ENCODE peak calls at places on chromosomes 11 and 22, in five cellular contexts. One of them, this sample, is unnamed.

GRCh38 chr11:257766-258493 is 20.3 kb upstream of the NLRP6 start:
- DNase-seq in A549: no peak
- DNase-seq in right cardiac atrium: no peak
- DNase-seq in NB4: peak
- DNase-seq in cardiac fibroblast: no peak
- DNase-seq in this sample: no peak

GRCh38 chr22:17727244-17727892 is 46.9 kb downstream of the BID start:
- DNase-seq in A549: no peak
- DNase-seq in right cardiac atrium: no peak
- DNase-seq in NB4: no peak
- DNase-seq in cardiac fibroblast: no peak
- DNase-seq in this sample: no peak

GRCh38 chr22:45218974-45219373 is 21.7 kb downstream of the KIAA0930 start:
- DNase-seq in A549: no peak
- DNase-seq in right cardiac atrium: no peak
- DNase-seq in NB4: peak
- DNase-seq in cardiac fibroblast: no peak
- DNase-seq in this sample: no peak

GRCh38 chr11:2095542-2095941 is 43.6 kb downstream of the IGF2 start:
- DNase-seq in A549: no peak
- DNase-seq in right cardiac atrium: no peak
- DNase-seq in NB4: no peak
- DNase-seq in cardiac fibroblast: no peak
- DNase-seq in this sample: no peak

GRCh38 chr22:19875061-19875530 is 20.4 kb upstream of the GNB1L start:
- DNase-seq in A549: no peak
- DNase-seq in right cardiac atrium: peak
- DNase-seq in NB4: no peak
- DNase-seq in cardiac fibroblast: no peak
- DNase-seq in this sample: no peak

GRCh38 chr11:60937144-60937527 is 12.9 kb downstream of the TMEM132A start:
- DNase-seq in A549: no peak
- DNase-seq in right cardiac atrium: peak
- DNase-seq in NB4: no peak
- DNase-seq in cardiac fibroblast: no peak
- DNase-seq in this sample: no peak

GRCh38 chr22:27420817-27421361 is 380.7 kb downstream of the MN1 start:
- DNase-seq in A549: no peak
- DNase-seq in right cardiac atrium: peak
- DNase-seq in NB4: no peak
- DNase-seq in cardiac fibroblast: peak
- DNase-seq in this sample: peak

GRCh38 chr22:46139895-46140350 is 10.4 kb upstream of the PPARA start:
- DNase-seq in A549: no peak
- DNase-seq in right cardiac atrium: peak
- DNase-seq in NB4: no peak
- DNase-seq in cardiac fibroblast: no peak
- DNase-seq in this sample: no peak

GRCh38 chr11:66317766-66318575 is 1.1 kb upstream of the CD248 start:
- DNase-seq in A549: no peak
- DNase-seq in right cardiac atrium: peak
- DNase-seq in NB4: peak
- DNase-seq in cardiac fibroblast: peak
- DNase-seq in this sample: peak

GRCh38 chr11:29231991-29232390 is 784.8 kb downstream of the KCNA4 start:
- DNase-seq in A549: no peak
- DNase-seq in right cardiac atrium: no peak
- DNase-seq in NB4: no peak
- DNase-seq in cardiac fibroblast: peak
- DNase-seq in this sample: no peak

GRCh38 chr11:63761173-63761572 is 7.4 kb downstream of the ZFTA start:
- DNase-seq in A549: no peak
- DNase-seq in right cardiac atrium: no peak
- DNase-seq in NB4: no peak
- DNase-seq in cardiac fibroblast: no peak
- DNase-seq in this sample: no peak

GRCh38 chr11:68999093-68999747 is 13.8 kb downstream of the MRGPRF start:
- DNase-seq in A549: no peak
- DNase-seq in right cardiac atrium: no peak
- DNase-seq in NB4: no peak
- DNase-seq in cardiac fibroblast: no peak
- DNase-seq in this sample: no peak

GRCh38 chr11:10770626-10771254 is 19.7 kb downstream of the CTR9 start:
- DNase-seq in A549: peak
- DNase-seq in right cardiac atrium: peak
- DNase-seq in NB4: peak
- DNase-seq in cardiac fibroblast: peak
- DNase-seq in this sample: no peak

GRCh38 chr22:19292262-19293230 is 1.0 kb upstream of the CLTCL1 start:
- DNase-seq in A549: no peak
- DNase-seq in right cardiac atrium: peak
- DNase-seq in NB4: peak
- DNase-seq in cardiac fibroblast: peak
- DNase-seq in this sample: peak

DNA sequence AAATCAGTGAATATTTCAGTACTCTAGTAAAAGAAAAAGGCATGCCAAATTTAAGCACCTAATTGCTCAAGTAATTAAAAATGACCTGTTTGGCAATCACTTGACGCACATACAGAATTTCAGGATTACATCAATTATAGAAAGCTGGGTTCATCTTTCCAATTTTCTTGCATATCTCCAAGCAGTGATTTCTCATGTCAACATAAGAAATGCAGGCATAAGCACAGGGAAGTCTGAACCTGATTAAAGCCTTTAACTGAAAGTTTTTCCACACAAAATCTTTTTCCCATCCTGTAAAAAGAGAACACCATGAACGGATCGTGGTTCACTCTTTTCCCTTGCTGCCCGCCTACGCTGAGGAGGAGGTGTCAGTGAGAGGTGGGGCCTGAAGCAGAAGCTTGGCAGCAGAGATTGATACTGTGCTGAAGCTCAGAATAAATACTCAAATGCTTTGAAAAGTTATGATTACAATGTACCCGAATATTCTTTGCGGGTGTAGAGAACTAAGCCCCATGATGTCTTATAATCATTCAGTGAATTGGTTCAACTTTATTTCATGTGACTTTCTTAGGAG is 704.1 kb upstream of the CCDC90B start:
- DNase-seq in A549: no peak
- DNase-seq in right cardiac atrium: peak
- DNase-seq in NB4: no peak
- DNase-seq in cardiac fibroblast: no peak
- DNase-seq in this sample: no peak
- H3K4me3 ChIP-seq in A549: no peak
- H3K4me3 ChIP-seq in right cardiac atrium: no peak
- H3K4me3 ChIP-seq in NB4: no peak
- H3K4me3 ChIP-seq in cardiac fibroblast: no peak
- H3K4me3 ChIP-seq in this sample: no peak

GRCh38 chr11:12508151-12508740 is 130.9 kb downstream of the PARVA start:
- DNase-seq in A549: no peak
- DNase-seq in right cardiac atrium: peak
- DNase-seq in NB4: no peak
- DNase-seq in cardiac fibroblast: peak
- DNase-seq in this sample: no peak
- H3K4me3 ChIP-seq in A549: no peak
- H3K4me3 ChIP-seq in right cardiac atrium: no peak
- H3K4me3 ChIP-seq in NB4: no peak
- H3K4me3 ChIP-seq in cardiac fibroblast: no peak
- H3K4me3 ChIP-seq in this sample: no peak

DNA sequence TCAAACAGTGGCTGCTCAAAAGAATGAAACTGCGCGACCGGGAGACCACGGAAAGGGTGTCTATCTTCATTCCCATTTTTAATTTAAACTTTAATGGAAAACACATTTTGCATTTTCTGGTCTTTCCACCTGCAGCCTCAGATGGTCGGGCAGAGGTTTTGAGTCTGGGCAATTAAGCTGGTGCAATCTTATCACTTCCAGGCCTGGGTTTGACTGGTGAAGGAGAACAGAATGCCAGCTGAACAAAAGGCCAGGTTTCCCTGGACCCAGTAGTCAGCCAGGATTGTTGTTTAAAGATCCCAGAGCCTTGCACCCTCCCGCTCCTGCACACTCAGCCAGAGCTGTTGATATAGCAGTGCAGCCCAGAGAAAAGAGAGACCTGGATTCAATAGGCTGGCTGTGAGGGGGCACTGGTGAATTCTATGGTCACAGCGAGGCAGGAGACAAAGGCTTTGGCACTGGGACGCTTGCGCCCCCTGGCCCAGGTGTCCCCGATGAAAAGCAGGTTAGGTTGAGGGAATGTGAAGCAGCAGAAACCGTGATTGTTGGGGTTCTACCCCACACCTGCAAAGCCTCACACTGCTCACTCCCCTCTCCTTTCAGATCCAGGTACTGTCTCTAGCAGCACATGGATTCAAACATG is 83.6 kb downstream of the FLI1 start:
- DNase-seq in A549: no peak
- DNase-seq in right cardiac atrium: no peak
- DNase-seq in NB4: no peak
- DNase-seq in cardiac fibroblast: no peak
- DNase-seq in this sample: no peak
- H3K4me3 ChIP-seq in A549: no peak
- H3K4me3 ChIP-seq in right cardiac atrium: no peak
- H3K4me3 ChIP-seq in NB4: no peak
- H3K4me3 ChIP-seq in cardiac fibroblast: no peak
- H3K4me3 ChIP-seq in this sample: no peak

GRCh38 chr11:8267831-8268529 is 4.3 kb upstream of the LMO1 start:
- DNase-seq in A549: no peak
- DNase-seq in right cardiac atrium: no peak
- DNase-seq in NB4: no peak
- DNase-seq in cardiac fibroblast: no peak
- DNase-seq in this sample: no peak
- H3K4me3 ChIP-seq in A549: peak
- H3K4me3 ChIP-seq in right cardiac atrium: peak
- H3K4me3 ChIP-seq in NB4: no peak
- H3K4me3 ChIP-seq in cardiac fibroblast: no peak
- H3K4me3 ChIP-seq in this sample: peak

DNA sequence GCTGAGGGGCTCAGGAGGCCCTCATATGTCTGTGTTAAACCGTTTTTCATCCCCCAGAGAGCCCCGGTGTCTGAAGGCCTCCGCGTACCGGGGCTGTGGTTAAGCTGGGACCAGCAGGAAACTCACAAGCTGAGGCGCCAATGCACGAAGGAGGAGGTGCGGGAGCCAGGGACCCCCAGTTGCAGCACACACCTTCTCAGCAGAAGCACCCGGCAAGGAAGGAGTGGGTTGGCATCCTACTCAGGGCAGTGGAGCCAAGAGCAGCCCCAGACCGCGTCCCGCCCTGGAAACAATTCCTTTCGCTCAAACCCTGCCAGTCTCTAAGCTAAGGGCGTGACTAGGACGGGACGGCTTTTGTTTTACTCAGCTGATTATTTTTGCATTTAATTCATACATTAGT is 726.9 kb downstream of the BRD1 start:
- DNase-seq in A549: no peak
- DNase-seq in right cardiac atrium: no peak
- DNase-seq in NB4: no peak
- DNase-seq in cardiac fibroblast: no peak
- DNase-seq in this sample: no peak
- H3K4me3 ChIP-seq in A549: no peak
- H3K4me3 ChIP-seq in right cardiac atrium: no peak
- H3K4me3 ChIP-seq in NB4: no peak
- H3K4me3 ChIP-seq in cardiac fibroblast: no peak
- H3K4me3 ChIP-seq in this sample: no peak

GRCh38 chr11:34344410-34345011 is 13.3 kb downstream of the ABTB2 start:
- DNase-seq in A549: no peak
- DNase-seq in right cardiac atrium: no peak
- DNase-seq in NB4: no peak
- DNase-seq in cardiac fibroblast: no peak
- DNase-seq in this sample: no peak
- H3K4me3 ChIP-seq in A549: peak
- H3K4me3 ChIP-seq in right cardiac atrium: no peak
- H3K4me3 ChIP-seq in NB4: no peak
- H3K4me3 ChIP-seq in cardiac fibroblast: no peak
- H3K4me3 ChIP-seq in this sample: no peak

DNA sequence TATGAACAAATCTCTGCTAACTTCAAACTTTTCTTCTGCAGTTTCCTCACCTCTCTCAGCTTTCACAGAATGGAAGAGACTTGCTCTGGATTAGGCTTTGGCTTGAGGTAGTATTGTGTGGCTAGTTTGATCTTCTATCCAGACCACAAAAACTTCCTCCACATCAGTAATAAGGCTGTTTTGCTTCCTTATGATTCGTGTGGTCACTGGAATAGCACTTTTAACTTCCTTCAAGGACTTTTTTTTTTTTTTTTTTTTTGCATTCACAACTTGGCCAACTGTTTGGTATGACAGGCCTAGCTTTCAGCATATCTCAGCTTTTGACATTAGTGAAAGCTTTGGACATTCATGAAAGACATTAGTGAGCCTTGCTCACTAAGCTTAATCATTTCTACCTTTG is 47.5 kb upstream of the LRRC55 start:
- DNase-seq in A549: no peak
- DNase-seq in right cardiac atrium: no peak
- DNase-seq in NB4: no peak
- DNase-seq in cardiac fibroblast: no peak
- DNase-seq in this sample: no peak
- H3K4me3 ChIP-seq in A549: no peak
- H3K4me3 ChIP-seq in right cardiac atrium: no peak
- H3K4me3 ChIP-seq in NB4: no peak
- H3K4me3 ChIP-seq in cardiac fibroblast: no peak
- H3K4me3 ChIP-seq in this sample: no peak

GRCh38 chr11:119714590-119714989 is 14.4 kb downstream of the NECTIN1 start:
- DNase-seq in A549: no peak
- DNase-seq in right cardiac atrium: no peak
- DNase-seq in NB4: no peak
- DNase-seq in cardiac fibroblast: no peak
- DNase-seq in this sample: no peak
- H3K4me3 ChIP-seq in A549: no peak
- H3K4me3 ChIP-seq in right cardiac atrium: no peak
- H3K4me3 ChIP-seq in NB4: no peak
- H3K4me3 ChIP-seq in cardiac fibroblast: no peak
- H3K4me3 ChIP-seq in this sample: no peak

GRCh38 chr11:86062719-86063118 is 6.2 kb downstream of the PICALM start:
- DNase-seq in A549: no peak
- DNase-seq in right cardiac atrium: no peak
- DNase-seq in NB4: no peak
- DNase-seq in cardiac fibroblast: peak
- DNase-seq in this sample: no peak
- H3K4me3 ChIP-seq in A549: no peak
- H3K4me3 ChIP-seq in right cardiac atrium: peak
- H3K4me3 ChIP-seq in NB4: no peak
- H3K4me3 ChIP-seq in cardiac fibroblast: no peak
- H3K4me3 ChIP-seq in this sample: no peak

This sample was measured in skeletal muscle cell.